ENCODE peak calls at places on chromosomes 3 and 15, in seven cellular contexts. Q is mesenchymal stem cell, F is neuronal stem cell, Y is H9, N is IMR-90, O is trophoblast cell, K is H1. D is an unnamed sample. For H3K4me1, the result is how much of the 10 kb centered on the place peaks cover.

GRCh38 chr3:54514416-54514815 is 392.1 kb downstream of the CACNA2D3 start:
- DNase-seq in Q (no peak), F (no peak), Y (no peak), N (no peak), O (no peak), K (no peak), D (no peak)

GRCh38 chr3:156781310-156782230 is 44.6 kb upstream of the LEKR1 start:
- DNase-seq in Q (peak), F (no peak), Y (no peak), N (peak), O (no peak), K (no peak), D (no peak)

GRCh38 chr15:100170280-100170654 is 171.5 kb downstream of the ADAMTS17 start:
- DNase-seq in Q (no peak), F (no peak), Y (no peak), N (no peak), O (no peak), K (no peak), D (no peak)

GRCh38 chr3:20569310-20569709 is 383.3 kb upstream of the SGO1 start:
- DNase-seq in Q (no peak), F (no peak), Y (no peak), N (no peak), O (no peak), K (no peak), D (no peak)

GRCh38 chr15:90388462-90389182 is 580 bp downstream of the IQGAP1 start:
- DNase-seq in Q (peak), F (peak), Y (peak), N (peak), O (peak), K (no peak), D (peak)

GRCh38 chr3:46416134-46417119 is 9.4 kb downstream of the CCRL2 start:
- DNase-seq in Q (no peak), F (no peak), Y (no peak), N (no peak), O (no peak), K (no peak), D (no peak)

GRCh38 chr3:136343873-136344281 is 93.7 kb downstream of the PCCB start:
- DNase-seq in Q (peak), F (no peak), Y (no peak), N (peak), O (peak), K (no peak), D (peak)

GRCh38 chr3:13543251-13543650 is 5.7 kb upstream of the FBLN2 start:
- DNase-seq in Q (peak), F (no peak), Y (peak), N (peak), O (peak), K (no peak), D (peak)

GRCh38 chr3:109098245-109098644 is 19.7 kb downstream of the MORC1 start:
- DNase-seq in Q (no peak), F (no peak), Y (peak), N (no peak), O (peak), K (no peak), D (peak)

GRCh38 chr15:70584838-70585706 is 178.3 kb downstream of the UACA start:
- DNase-seq in Q (peak), F (peak), Y (peak), N (peak), O (peak), K (peak), D (peak)

GRCh38 chr15:40928351-40928974 is 677 bp upstream of the DLL4 start:
- DNase-seq in Q (no peak), F (no peak), Y (peak), N (no peak), O (peak), K (no peak), D (peak)

GRCh38 chr3:169120928-169121327 is 542.6 kb downstream of the MECOM start:
- DNase-seq in Q (no peak), F (no peak), Y (no peak), N (no peak), O (no peak), K (no peak), D (no peak)

GRCh38 chr15:35444557-35445204 is 101.3 kb downstream of the DPH6 start:
- DNase-seq in Q (peak), F (peak), Y (no peak), N (peak), O (peak), K (no peak), D (peak)

GRCh38 chr15:68187559-68187958 is 17.6 kb downstream of the CALML4 start:
- DNase-seq in Q (no peak), F (no peak), Y (no peak), N (peak), O (no peak), K (no peak), D (no peak)

GRCh38 chr15:68190048-68190447 is 15.1 kb downstream of the CALML4 start:
- DNase-seq in Q (no peak), F (no peak), Y (no peak), N (no peak), O (no peak), K (no peak), D (no peak)

GRCh38 chr15:68186671-68187397 is 18.3 kb downstream of the CALML4 start:
- DNase-seq in Q (no peak), F (no peak), Y (no peak), N (peak), O (peak), K (no peak), D (no peak)

GRCh38 chr15:68191555-68191954 is 13.6 kb downstream of the CALML4 start:
- DNase-seq in Q (no peak), F (no peak), Y (no peak), N (no peak), O (peak), K (no peak), D (peak)

GRCh38 chr15:68188647-68189046 is 16.5 kb downstream of the CALML4 start:
- DNase-seq in Q (no peak), F (no peak), Y (no peak), N (no peak), O (no peak), K (no peak), D (no peak)
- H3K4me1 ChIP-seq in Q (under half), F (under half), Y (under half), N (under half), O (under half), K (under half), D (under half)

GRCh38 chr3:164467027-164467426 is 611.3 kb downstream of the SI start:
- DNase-seq in Q (no peak), F (no peak), Y (no peak), N (no peak), O (no peak), K (no peak), D (peak)
- H2BK5ac ChIP-seq in Q (no peak), F (no peak), Y (no peak), N (no peak), O (no peak), K (no peak), D (no peak)

GRCh38 chr3:57822686-57823085 is 66.6 kb downstream of the SLMAP start:
- DNase-seq in Q (no peak), F (no peak), Y (no peak), N (no peak), O (no peak), K (no peak), D (peak)
- H3K4me1 ChIP-seq in Q (under half), F (under half), Y (under half), N (under half), O (under half), K (under half), D (under half)

GRCh38 chr3:171865191-171865865 is 22.2 kb downstream of the TMEM212 start:
- DNase-seq in Q (peak), F (no peak), Y (no peak), N (no peak), O (peak), K (no peak), D (no peak)

GRCh38 chr3:171863920-171864319 is 20.8 kb downstream of the TMEM212 start:
- DNase-seq in Q (no peak), F (no peak), Y (no peak), N (no peak), O (no peak), K (no peak), D (no peak)

GRCh38 chr3:171862993-171863521 is 19.9 kb downstream of the TMEM212 start:
- DNase-seq in Q (peak), F (no peak), Y (no peak), N (peak), O (peak), K (no peak), D (no peak)

GRCh38 chr3:171862392-171862791 is 19.2 kb downstream of the TMEM212 start:
- DNase-seq in Q (no peak), F (no peak), Y (no peak), N (no peak), O (no peak), K (no peak), D (no peak)

DNA sequence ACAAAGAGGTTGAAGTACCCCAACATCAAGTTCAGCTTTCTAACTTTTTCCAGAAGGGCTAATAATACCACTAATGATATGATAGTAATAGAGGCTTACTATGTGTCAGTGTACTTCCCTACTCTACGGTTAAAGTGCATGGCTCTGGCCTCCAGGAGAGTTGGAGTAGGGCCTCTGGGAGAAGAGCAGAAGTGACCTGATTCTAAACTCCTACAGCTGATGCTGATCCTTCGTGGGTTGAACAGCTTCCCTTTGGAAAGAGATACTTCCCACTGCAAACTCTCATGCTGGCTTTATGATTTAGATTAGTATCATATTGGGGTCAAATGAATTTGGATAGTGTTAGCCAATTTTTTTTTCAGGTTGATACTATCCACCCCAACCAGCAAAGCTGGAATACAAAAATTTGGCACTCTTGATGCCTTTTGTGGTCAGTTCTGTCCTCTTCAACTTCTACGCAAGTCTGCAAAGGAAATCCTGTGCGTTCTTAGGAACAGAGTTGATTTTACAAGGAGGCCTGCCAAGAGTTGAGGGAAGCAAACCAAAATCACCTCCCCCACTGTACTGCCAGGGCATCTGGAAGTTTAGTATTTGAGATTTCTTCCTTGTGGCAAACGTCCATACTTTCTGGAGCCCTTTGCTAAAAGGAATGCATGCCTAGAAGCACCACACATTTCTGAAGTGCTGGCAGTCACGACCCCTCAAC is 17.8 kb downstream of the TMEM212 start:
- DNase-seq in Q (no peak), F (no peak), Y (no peak), N (peak), O (no peak), K (no peak), D (no peak)
- H2BK5ac ChIP-seq in Q (no peak), F (no peak), Y (no peak), N (peak), O (no peak), K (no peak), D (no peak)

GRCh38 chr15:36498401-36498800 is 81.0 kb upstream of the CDIN1 start:
- DNase-seq in Q (no peak), F (no peak), Y (no peak), N (no peak), O (no peak), K (no peak), D (no peak)

GRCh38 chr15:36501063-36501678 is 78.3 kb upstream of the CDIN1 start:
- DNase-seq in Q (peak), F (peak), Y (peak), N (peak), O (peak), K (no peak), D (peak)

GRCh38 chr15:36499751-36500389 is 79.6 kb upstream of the CDIN1 start:
- DNase-seq in Q (no peak), F (no peak), Y (no peak), N (peak), O (no peak), K (no peak), D (no peak)

GRCh38 chr15:36498922-36499321 is 80.5 kb upstream of the CDIN1 start:
- DNase-seq in Q (no peak), F (no peak), Y (no peak), N (no peak), O (no peak), K (no peak), D (no peak)

GRCh38 chr15:36502509-36502908 is 76.9 kb upstream of the CDIN1 start:
- DNase-seq in Q (no peak), F (no peak), Y (no peak), N (no peak), O (no peak), K (no peak), D (no peak)
- H3K4me1 ChIP-seq in Q (under half), F (under half), Y (under half), N (under half), O (under half), K (under half), D (under half)

DNA sequence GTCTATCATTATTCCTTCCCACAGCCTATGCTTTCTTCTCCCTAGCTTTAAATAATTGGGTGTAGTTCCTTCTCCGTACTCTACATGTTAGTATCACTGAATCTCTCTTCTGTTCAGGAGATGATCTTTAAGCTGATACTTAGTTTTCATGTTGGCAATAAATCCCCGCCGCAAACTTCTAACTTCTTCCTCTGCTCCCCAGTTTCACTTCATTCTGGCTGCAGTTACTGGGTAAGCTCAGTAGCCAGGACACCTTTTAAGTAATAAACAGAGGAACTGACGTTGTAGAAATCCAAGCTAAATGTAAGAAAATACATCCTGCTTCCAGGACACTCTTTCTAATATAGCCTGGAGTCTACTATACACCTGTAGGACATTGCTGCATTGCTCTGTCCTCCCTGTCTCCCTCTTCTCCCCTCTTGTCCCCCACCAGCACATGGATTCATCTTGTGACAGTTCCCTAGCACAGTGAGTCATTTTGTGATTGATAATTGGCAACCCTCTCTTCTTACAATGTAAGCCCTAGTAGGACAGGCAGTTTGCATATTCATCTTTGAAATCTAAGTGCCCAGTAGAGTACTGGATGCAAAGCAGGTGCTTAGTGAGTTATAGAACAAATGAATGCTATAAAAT is 598.2 kb downstream of the UNC13C start:
- DNase-seq in Q (no peak), F (no peak), Y (no peak), N (no peak), O (no peak), K (no peak), D (no peak)
- H2BK5ac ChIP-seq in Q (no peak), F (no peak), Y (no peak), N (no peak), O (no peak), K (no peak), D (no peak)

GRCh38 chr3:142088522-142088921 is 60.8 kb downstream of the TFDP2 start:
- DNase-seq in Q (no peak), F (no peak), Y (no peak), N (no peak), O (peak), K (no peak), D (peak)

GRCh38 chr3:142086581-142087090 is 62.7 kb downstream of the TFDP2 start:
- DNase-seq in Q (no peak), F (no peak), Y (no peak), N (no peak), O (no peak), K (no peak), D (no peak)

DNA sequence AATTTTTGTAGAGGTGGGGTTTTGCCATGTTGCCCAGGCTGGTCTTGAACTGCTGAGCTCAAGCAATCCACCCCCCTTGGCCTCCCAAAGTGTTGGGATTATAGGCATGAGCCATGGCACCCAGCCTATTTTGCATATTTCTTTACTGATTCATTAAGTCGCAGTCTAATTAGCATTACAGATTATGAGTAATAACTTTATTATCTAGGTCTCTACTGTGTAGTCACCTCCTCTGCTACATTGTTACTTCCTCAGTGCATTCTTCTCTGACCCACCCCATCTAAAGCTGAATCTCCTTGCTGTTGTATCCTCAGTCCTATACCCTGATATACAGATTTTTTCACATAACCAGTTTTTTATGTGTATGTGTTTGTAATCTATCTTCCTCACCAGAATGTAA is 61.7 kb downstream of the TFDP2 start:
- DNase-seq in Q (peak), F (no peak), Y (no peak), N (peak), O (peak), K (no peak), D (no peak)
- H3K4me1 ChIP-seq in Q (under half), F (under half), Y (under half), N (under half), O (under half), K (under half), D (under half)

GRCh38 chr3:6367171-6367570 is 493.7 kb upstream of the GRM7 start:
- DNase-seq in Q (no peak), F (no peak), Y (no peak), N (no peak), O (peak), K (no peak), D (no peak)
- H2BK5ac ChIP-seq in Q (no peak), F (no peak), Y (no peak), N (no peak), O (no peak), K (no peak), D (no peak)

DNA sequence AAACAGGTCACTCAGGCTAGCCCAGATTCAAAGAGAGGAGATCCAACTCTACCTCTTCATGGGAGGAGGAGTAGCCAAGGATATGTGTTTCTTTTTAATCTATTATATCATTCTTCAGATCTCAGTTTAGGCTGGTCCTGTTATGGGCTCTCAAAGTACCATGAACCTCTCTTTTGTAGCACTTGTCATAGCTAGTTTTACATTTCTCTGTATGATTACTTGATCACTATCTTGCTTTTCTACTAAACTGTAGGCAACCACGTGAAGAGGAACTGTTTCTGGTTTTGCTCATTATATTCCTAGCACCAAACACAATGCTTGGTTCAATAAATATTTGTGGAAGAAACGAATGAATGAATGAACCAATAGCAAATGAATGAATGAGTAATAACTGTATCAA is 29.6 kb downstream of the CD86 start:
- DNase-seq in Q (no peak), F (no peak), Y (no peak), N (no peak), O (no peak), K (no peak), D (no peak)
- H3K4me1 ChIP-seq in Q (under half), F (under half), Y (under half), N (under half), O (under half), K (under half), D (under half)

GRCh38 chr15:26438718-26439117 is 334.1 kb downstream of the GABRB3 start:
- DNase-seq in Q (no peak), F (no peak), Y (no peak), N (no peak), O (no peak), K (no peak), D (no peak)

GRCh38 chr15:26443321-26443720 is 329.5 kb downstream of the GABRB3 start:
- DNase-seq in Q (no peak), F (no peak), Y (no peak), N (no peak), O (no peak), K (no peak), D (no peak)

GRCh38 chr15:26438316-26438715 is 334.6 kb downstream of the GABRB3 start:
- DNase-seq in Q (no peak), F (peak), Y (no peak), N (no peak), O (no peak), K (no peak), D (no peak)

GRCh38 chr15:26439681-26440080 is 333.2 kb downstream of the GABRB3 start:
- DNase-seq in Q (no peak), F (no peak), Y (no peak), N (no peak), O (no peak), K (no peak), D (no peak)

DNA sequence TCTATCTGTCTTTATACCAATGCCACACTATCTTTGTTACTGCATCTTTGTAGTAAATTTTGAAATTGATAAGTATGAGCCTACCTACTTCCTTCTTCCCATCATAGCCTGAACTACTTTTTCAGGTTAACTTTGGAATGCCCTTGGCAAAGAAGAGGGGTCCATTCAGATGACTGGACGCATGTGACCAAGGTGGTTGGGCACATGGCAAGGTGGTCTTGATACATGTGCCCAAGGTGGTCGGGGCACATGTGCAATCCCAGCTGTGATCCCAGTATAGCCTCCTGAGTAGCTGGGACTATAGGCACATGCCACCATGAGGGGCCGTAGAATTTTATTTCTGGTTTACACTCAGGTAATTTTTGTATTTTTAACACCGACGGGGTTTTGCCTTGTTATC is 330.2 kb downstream of the GABRB3 start:
- DNase-seq in Q (no peak), F (no peak), Y (no peak), N (no peak), O (no peak), K (no peak), D (no peak)
- H2BK5ac ChIP-seq in Q (no peak), F (no peak), Y (no peak), N (no peak), O (no peak), K (no peak), D (no peak)